ENCODE peak calls at places on chromosome X, in eight cellular contexts. K is CD8-positive, alpha-beta T cell; J is lung; Y is foreskin keratinocyte; Z is transverse colon; C is AG04450; D is adrenal gland; Q is ovary. U is an unnamed sample. For H3K27me3, the result is how much of the 10 kb centered on the place peaks cover.

GRCh38 chrX:46642145-46642544 is 68.6 kb downstream of the CHST7 start:
- DNase-seq in K (no peak), J (no peak), Y (no peak), Z (no peak), C (no peak), D (no peak), Q (peak), U (no peak)

GRCh38 chrX:15525664-15526416 is 25.2 kb downstream of the BMX start:
- DNase-seq in K (no peak), J (no peak), Y (no peak), Z (no peak), C (no peak), D (no peak), Q (no peak), U (no peak)

GRCh38 chrX:10106801-10107200 is 50.0 kb upstream of the CLCN4 start:
- DNase-seq in K (peak), J (no peak), Y (no peak), Z (peak), C (no peak), D (no peak), Q (no peak), U (no peak)

GRCh38 chrX:107205770-107206696 is at the start of the genes DNAAF6 and NUP62CL:
- DNase-seq in K (peak), J (peak), Y (peak), Z (peak), C (no peak), D (peak), Q (peak), U (peak)

GRCh38 chrX:27815209-27815608 is 7.4 kb downstream of the MAGEB10 start:
- DNase-seq in K (no peak), J (no peak), Y (peak), Z (no peak), C (peak), D (no peak), Q (no peak), U (no peak)

GRCh38 chrX:115333446-115333845 is 43.9 kb downstream of the LUZP4 start:
- DNase-seq in K (no peak), J (no peak), Y (no peak), Z (no peak), C (no peak), D (no peak), Q (no peak), U (no peak)

GRCh38 chrX:56505866-56506265 is 57.6 kb upstream of the UBQLN2 start:
- DNase-seq in K (no peak), J (no peak), Y (no peak), Z (no peak), C (no peak), D (no peak), Q (no peak), U (no peak)

GRCh38 chrX:54695231-54695630 is 102.8 kb downstream of the ITIH6 start:
- DNase-seq in K (no peak), J (no peak), Y (no peak), Z (no peak), C (no peak), D (no peak), Q (no peak), U (no peak)

GRCh38 chrX:74523870-74524735 is 90.3 kb downstream of the RLIM start:
- DNase-seq in K (no peak), J (no peak), Y (no peak), Z (no peak), C (no peak), D (no peak), Q (no peak), U (no peak)

GRCh38 chrX:15160558-15160957 is 109.3 kb downstream of the ASB9 start:
- DNase-seq in K (no peak), J (no peak), Y (no peak), Z (no peak), C (no peak), D (no peak), Q (no peak), U (no peak)

GRCh38 chrX:49960061-49960460 is 37.7 kb downstream of the CLCN5 start:
- DNase-seq in K (no peak), J (no peak), Y (no peak), Z (no peak), C (no peak), D (no peak), Q (no peak), U (no peak)

GRCh38 chrX:45771560-45772340 is 571.1 kb upstream of the DIPK2B start:
- DNase-seq in K (peak), J (no peak), Y (no peak), Z (peak), C (peak), D (no peak), Q (no peak), U (no peak)

GRCh38 chrX:15204130-15204751 is 65.6 kb downstream of the ASB9 start:
- DNase-seq in K (no peak), J (no peak), Y (no peak), Z (no peak), C (no peak), D (no peak), Q (no peak), U (no peak)

GRCh38 chrX:9293903-9294302 is 171.0 kb upstream of the TBL1X start:
- DNase-seq in K (no peak), J (no peak), Y (no peak), Z (no peak), C (no peak), D (no peak), Q (no peak), U (no peak)

GRCh38 chrX:131441033-131441432 is 102.8 kb upstream of the OR13H1 start:
- DNase-seq in K (no peak), J (no peak), Y (no peak), Z (no peak), C (no peak), D (no peak), Q (no peak), U (no peak)

GRCh38 chrX:73481521-73481920 is 34.7 kb downstream of the CDX4 start:
- DNase-seq in K (no peak), J (no peak), Y (no peak), Z (no peak), C (no peak), D (no peak), Q (no peak), U (no peak)

GRCh38 chrX:41373989-41374606 is 40.1 kb downstream of the DDX3X start:
- DNase-seq in K (no peak), J (no peak), Y (no peak), Z (no peak), C (no peak), D (no peak), Q (no peak), U (no peak)

GRCh38 chrX:34874763-34875162 is 67.8 kb upstream of the FAM47B start:
- DNase-seq in K (no peak), J (no peak), Y (no peak), Z (no peak), C (no peak), D (no peak), Q (no peak), U (no peak)

GRCh38 chrX:29044802-29045201 is 457.6 kb downstream of the IL1RAPL1 start:
- DNase-seq in K (no peak), J (no peak), Y (no peak), Z (no peak), C (no peak), D (no peak), Q (no peak), U (no peak)

GRCh38 chrX:126165721-126166401 is at the start of gene DCAF12L2:
- DNase-seq in K (no peak), J (no peak), Y (no peak), Z (no peak), C (no peak), D (no peak), Q (peak), U (no peak)

GRCh38 chrX:108216405-108216804 is 124.8 kb downstream of the ATG4A start:
- DNase-seq in K (no peak), J (no peak), Y (no peak), Z (no peak), C (no peak), D (no peak), Q (no peak), U (no peak)

GRCh38 chrX:111348363-111348927 is 63.5 kb downstream of the DCX start:
- DNase-seq in K (no peak), J (no peak), Y (no peak), Z (no peak), C (no peak), D (no peak), Q (no peak), U (no peak)

GRCh38 chrX:2707334-2707760 is 16.3 kb downstream of the CD99 start:
- DNase-seq in K (peak), J (peak), Y (peak), Z (peak), C (peak), D (peak), Q (peak), U (peak)

GRCh38 chrX:55452825-55453124 is 848 bp downstream of the MAGEH1 start:
- DNase-seq in K (peak), J (no peak), Y (no peak), Z (no peak), C (no peak), D (no peak), Q (no peak), U (no peak)

GRCh38 chrX:48468247-48468671 is 1.8 kb downstream of the SLC38A5 start:
- DNase-seq in K (no peak), J (no peak), Y (no peak), Z (peak), C (no peak), D (no peak), Q (no peak), U (peak)

GRCh38 chrX:32524385-32524784 is 687.0 kb downstream of the DMD start:
- DNase-seq in K (no peak), J (no peak), Y (no peak), Z (no peak), C (no peak), D (no peak), Q (no peak), U (peak)

GRCh38 chrX:101386542-101386885 is 523 bp upstream of the BTK start:
- DNase-seq in K (no peak), J (no peak), Y (no peak), Z (no peak), C (no peak), D (no peak), Q (no peak), U (no peak)

DNA sequence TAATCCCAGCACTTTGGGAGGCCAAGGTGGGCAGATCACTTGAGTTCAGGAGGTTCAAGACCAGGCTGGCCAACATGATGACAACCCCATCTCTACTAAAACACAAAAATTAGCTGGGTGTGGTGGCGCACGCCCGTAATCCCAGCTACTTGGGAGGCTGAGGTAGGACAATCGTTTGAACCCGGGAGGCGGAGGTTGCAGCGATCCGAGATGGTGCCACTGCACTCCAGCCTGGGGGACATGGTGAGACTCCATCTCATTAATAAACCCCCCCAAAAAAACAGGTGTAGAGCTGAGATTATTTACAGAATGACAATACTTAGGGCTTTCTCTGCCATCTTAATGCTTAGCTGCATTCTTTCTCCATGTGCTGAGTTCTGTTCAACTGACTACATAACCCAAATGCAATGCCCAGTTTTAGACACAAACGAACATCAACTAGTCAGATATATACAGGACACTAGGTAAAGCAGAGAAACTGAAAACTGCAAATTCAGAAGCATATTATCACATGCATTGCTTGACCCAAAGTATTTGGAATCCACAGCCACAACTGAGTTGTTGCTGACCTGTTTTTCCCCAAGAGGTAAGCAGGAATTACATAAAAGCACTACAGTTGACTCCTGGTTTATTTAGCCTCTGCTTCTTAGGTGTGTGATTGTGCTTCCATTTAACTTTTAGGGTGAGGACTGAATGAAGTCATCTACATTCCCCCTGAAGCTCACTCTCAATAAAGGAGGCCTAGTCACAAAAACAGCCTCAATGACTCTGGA is 12.1 kb downstream of the RBMX start:
- DNase-seq in K (no peak), J (no peak), Y (no peak), Z (no peak), C (no peak), D (no peak), Q (no peak), U (no peak)
- H3K27ac ChIP-seq in K (no peak), J (no peak), Y (no peak), Z (no peak), C (no peak), D (no peak), Q (no peak), U (no peak)

GRCh38 chrX:70979136-70979762 is 48.4 kb upstream of the SLC7A3 start:
- DNase-seq in K (no peak), J (no peak), Y (no peak), Z (no peak), C (no peak), D (peak), Q (no peak), U (no peak)
- TF ChIP-seq CTCF in K (no peak), J (no peak), Y (peak), Z (no peak), C (peak), D (no peak), Q (no peak), U (peak)

GRCh38 chrX:134712272-134712671 is 54.0 kb upstream of the PLAC1 start:
- DNase-seq in K (no peak), J (no peak), Y (no peak), Z (no peak), C (no peak), D (no peak), Q (no peak), U (no peak)

GRCh38 chrX:134713618-134714107 is 55.4 kb upstream of the PLAC1 start:
- DNase-seq in K (no peak), J (no peak), Y (no peak), Z (no peak), C (no peak), D (no peak), Q (no peak), U (no peak)

GRCh38 chrX:134715930-134716619 is 57.8 kb upstream of the PLAC1 start:
- DNase-seq in K (no peak), J (no peak), Y (no peak), Z (no peak), C (no peak), D (no peak), Q (no peak), U (no peak)

GRCh38 chrX:134716620-134717012 is 58.3 kb upstream of the PLAC1 start:
- DNase-seq in K (no peak), J (no peak), Y (no peak), Z (no peak), C (no peak), D (no peak), Q (no peak), U (no peak)

DNA sequence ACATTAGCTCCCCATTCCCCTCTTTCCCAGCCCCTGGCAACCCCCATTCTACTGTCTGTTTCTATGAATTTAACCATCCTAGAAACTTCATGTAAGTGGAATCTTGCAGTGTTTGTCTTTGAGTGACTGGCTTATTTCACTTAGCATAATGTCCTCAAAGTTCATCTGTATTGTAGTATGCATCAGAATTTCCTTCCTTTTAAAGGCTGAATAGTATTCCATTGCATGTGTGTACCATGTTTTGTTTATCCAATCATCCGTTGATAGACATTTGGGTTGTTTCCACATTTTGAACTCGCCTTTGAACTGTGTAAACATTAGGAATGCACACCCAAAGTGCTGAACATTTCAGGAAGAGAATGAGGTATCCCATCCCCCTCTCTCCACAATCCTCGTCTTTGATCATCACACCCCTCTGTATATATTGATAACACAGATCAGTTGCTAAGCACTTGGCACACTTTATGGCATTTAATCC is 56.4 kb upstream of the PLAC1 start:
- DNase-seq in K (no peak), J (no peak), Y (no peak), Z (no peak), C (no peak), D (no peak), Q (no peak), U (no peak)
- H3K27me3 ChIP-seq in K (under half), J (under half), Y (under half), Z (under half), C (under half), D (under half), Q (under half), U (under half)

DNA sequence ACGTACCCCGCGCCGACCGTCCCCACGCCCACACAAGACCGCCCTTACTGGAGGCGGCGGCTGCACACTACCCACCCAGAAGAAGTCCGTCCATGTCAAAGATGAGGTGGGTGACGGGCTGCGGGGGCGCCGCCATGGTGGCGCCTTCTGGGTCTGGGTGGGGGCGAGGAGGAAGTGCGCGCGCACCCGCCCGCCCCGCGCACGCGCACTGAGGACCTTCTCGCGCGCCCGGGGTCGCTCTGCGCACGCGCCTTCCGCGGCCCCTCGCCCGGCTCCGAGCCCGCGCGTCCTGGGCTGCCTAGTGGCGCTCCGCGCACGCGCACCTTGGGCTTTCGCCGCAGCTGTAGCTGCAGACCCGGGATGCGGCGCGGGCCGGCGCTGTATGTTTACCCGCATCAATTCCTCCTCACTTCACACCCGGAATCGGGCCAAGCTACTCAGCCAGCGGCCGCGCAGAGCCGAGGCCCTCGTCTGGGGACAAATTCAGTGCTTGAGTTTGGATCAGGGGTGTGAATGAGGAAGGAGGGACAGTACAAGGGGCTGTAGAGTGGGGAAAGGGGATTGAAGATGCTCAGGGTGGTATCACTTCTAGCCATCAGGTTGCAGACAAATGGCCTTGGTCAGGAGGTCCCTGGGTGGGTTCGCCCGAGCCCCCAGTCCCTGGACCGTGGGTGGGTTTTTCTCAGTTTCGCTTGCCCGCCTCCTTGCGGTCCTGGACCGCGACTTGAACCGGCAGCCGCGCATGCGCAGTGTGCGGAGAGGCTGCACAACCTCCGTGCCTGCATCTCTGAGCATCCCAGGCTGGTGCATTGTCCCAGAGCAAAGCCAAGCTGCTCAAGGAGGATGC is at the start of gene PUDP:
- DNase-seq in K (peak), J (peak), Y (no peak), Z (peak), C (peak), D (peak), Q (peak), U (peak)
- H3K27ac ChIP-seq in K (peak), J (peak), Y (no peak), Z (peak), C (peak), D (peak), Q (peak), U (peak)

GRCh38 chrX:77347572-77347971 is 99.6 kb upstream of the FGF16 start:
- DNase-seq in K (no peak), J (no peak), Y (no peak), Z (no peak), C (no peak), D (no peak), Q (no peak), U (no peak)

GRCh38 chrX:77346859-77347258 is 100.3 kb upstream of the FGF16 start:
- DNase-seq in K (no peak), J (no peak), Y (no peak), Z (no peak), C (no peak), D (no peak), Q (no peak), U (no peak)

GRCh38 chrX:77342028-77342427 is 105.2 kb upstream of the FGF16 start:
- DNase-seq in K (no peak), J (no peak), Y (no peak), Z (no peak), C (no peak), D (no peak), Q (no peak), U (no peak)
- TF ChIP-seq CTCF in K (no peak), J (no peak), Y (no peak), Z (no peak), C (no peak), D (no peak), Q (no peak), U (no peak)

GRCh38 chrX:43317378-43317777 is 338.7 kb upstream of the MAOA start:
- DNase-seq in K (no peak), J (no peak), Y (no peak), Z (no peak), C (no peak), D (no peak), Q (no peak), U (no peak)

GRCh38 chrX:43316161-43316560 is 339.9 kb upstream of the MAOA start:
- DNase-seq in K (no peak), J (no peak), Y (no peak), Z (no peak), C (no peak), D (no peak), Q (no peak), U (no peak)

GRCh38 chrX:43315622-43316021 is 340.5 kb upstream of the MAOA start:
- DNase-seq in K (no peak), J (no peak), Y (no peak), Z (no peak), C (no peak), D (no peak), Q (no peak), U (no peak)

DNA sequence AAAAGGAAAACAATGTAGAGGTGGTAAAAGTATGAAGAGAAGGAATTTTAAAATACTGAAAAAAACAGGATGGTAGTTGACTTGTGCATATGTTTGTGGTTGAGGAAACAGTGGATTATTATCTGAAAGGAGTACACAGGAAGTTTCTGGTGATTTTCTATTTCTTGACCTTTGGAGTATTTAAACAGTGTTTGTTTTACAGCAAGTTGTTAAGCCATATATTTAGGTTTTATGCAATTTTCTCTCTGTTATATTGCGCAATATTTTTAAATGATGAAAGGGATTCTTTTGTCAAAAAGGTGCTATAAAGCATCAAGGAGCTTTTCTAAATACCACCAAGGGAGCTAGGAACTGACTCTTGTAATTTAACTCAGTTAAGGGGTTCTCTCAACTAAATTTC is 343.1 kb upstream of the MAOA start:
- DNase-seq in K (no peak), J (no peak), Y (no peak), Z (no peak), C (no peak), D (no peak), Q (no peak), U (no peak)
- H3K27me3 ChIP-seq in K (under half), J (under half), Y (under half), Z (under half), C (under half), D (under half), Q (under half), U (under half)

DNA sequence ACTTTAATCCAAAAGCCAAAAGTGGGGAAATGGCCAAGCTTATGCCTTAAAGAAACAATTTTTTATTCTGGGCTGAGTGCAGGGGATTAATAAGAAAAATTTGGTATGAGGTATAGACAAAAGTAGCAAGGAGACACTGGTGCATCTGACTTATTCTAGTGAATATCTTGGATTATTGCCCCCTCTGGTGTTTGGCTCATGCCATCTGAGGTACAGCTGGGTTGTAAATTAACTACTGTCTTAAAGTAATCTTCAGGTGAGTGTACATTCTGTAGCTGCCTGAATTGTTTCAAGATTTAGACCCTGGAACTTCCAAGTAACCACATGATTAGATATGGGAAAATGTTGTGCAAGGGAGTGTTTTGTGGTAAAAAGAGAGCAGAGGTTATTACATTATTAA is 988.7 kb downstream of the FAM133A start:
- DNase-seq in K (no peak), J (no peak), Y (no peak), Z (no peak), C (no peak), D (no peak), Q (no peak), U (no peak)
- H3K27ac ChIP-seq in K (no peak), J (no peak), Y (no peak), Z (no peak), C (no peak), D (no peak), Q (no peak), U (no peak)

GRCh38 chrX:12961191-12961718 is 13.7 kb upstream of the TMSB4X start:
- DNase-seq in K (no peak), J (no peak), Y (no peak), Z (no peak), C (no peak), D (no peak), Q (no peak), U (no peak)
- TF ChIP-seq CTCF in K (no peak), J (no peak), Y (peak), Z (no peak), C (no peak), D (no peak), Q (no peak), U (no peak)